ENCODE peak calls at places on chromosomes 12 and 14, in five cellular contexts. L is cardiac muscle cell, Q is amniotic stem cell, F is AG09319, J is endothelial cell. I is an unnamed sample.

GRCh38 chr12:115174928-115175327 is 491.0 kb upstream of the TBX3 start:
- DNase-seq in L (peak), Q (no peak), F (no peak), J (no peak), I (no peak)

GRCh38 chr14:100835278-100836052 is 9.5 kb downstream of the MEG3 start:
- DNase-seq in L (no peak), Q (no peak), F (no peak), J (no peak), I (no peak)

GRCh38 chr12:52260351-52261210 is 13.9 kb upstream of the KRT86 start:
- DNase-seq in L (no peak), Q (no peak), F (no peak), J (no peak), I (peak)

GRCh38 chr14:22973217-22974032 is 8.9 kb downstream of the AJUBA start:
- DNase-seq in L (peak), Q (no peak), F (no peak), J (peak), I (peak)

GRCh38 chr12:106804668-106805067 is 30.2 kb downstream of the RIC8B start:
- DNase-seq in L (no peak), Q (no peak), F (no peak), J (no peak), I (no peak)

GRCh38 chr12:34604227-34604626 is 581.9 kb downstream of the ALG10 start:
- DNase-seq in L (no peak), Q (no peak), F (no peak), J (no peak), I (no peak)

GRCh38 chr14:27528328-27528727 is 930.5 kb upstream of the NOVA1 start:
- DNase-seq in L (peak), Q (peak), F (no peak), J (peak), I (peak)

GRCh38 chr14:101474563-101475467 is 86.5 kb upstream of the DIO3 start:
- DNase-seq in L (no peak), Q (no peak), F (no peak), J (no peak), I (no peak)

GRCh38 chr12:120363274-120363855 is 5.6 kb downstream of the MSI1 start:
- DNase-seq in L (no peak), Q (no peak), F (no peak), J (no peak), I (no peak)

GRCh38 chr12:67710582-67710981 is 62.0 kb downstream of the DYRK2 start:
- DNase-seq in L (no peak), Q (no peak), F (no peak), J (no peak), I (no peak)

GRCh38 chr12:124391340-124392261 is 96.7 kb downstream of the RFLNA start:
- DNase-seq in L (no peak), Q (peak), F (no peak), J (no peak), I (no peak)

I was measured in HTR-8/SVneo.